ENCODE peak calls at places on chromosomes 3 and 15, in five cellular contexts. U is neuronal stem cell, M is IMR-90, Y is mesenchymal stem cell, G is H1. L is an unnamed sample.

GRCh38 chr3:123344941-123345594 is 103.8 kb downstream of the ADCY5 start:
- DNase-seq in Y (peak; percentile 10), U (no peak), G (no peak), M (no peak), L (no peak)

GRCh38 chr15:96750361-96750760 is 419.9 kb downstream of the NR2F2 start:
- DNase-seq in Y (no peak), U (no peak), M (no peak), G (no peak), L (no peak)

GRCh38 chr3:59654120-59654952 is 604.5 kb upstream of the CFAP20DC start:
- DNase-seq in U (no peak), M (peak; percentile 11), Y (no peak), G (no peak), L (no peak)

GRCh38 chr15:96893159-96893906 is 562.8 kb downstream of the NR2F2 start:
- DNase-seq in G (no peak), U (peak; percentile 43), M (no peak), Y (peak; percentile 58), L (no peak)

GRCh38 chr3:189237516-189237915 is 65.7 kb downstream of the TPRG1 start:
- DNase-seq in U (no peak), G (no peak), Y (no peak), M (no peak), L (no peak)

GRCh38 chr15:87263844-87264243 is 992.7 kb downstream of the NTRK3 start:
- DNase-seq in G (no peak), U (no peak), Y (no peak), M (no peak), L (no peak)

GRCh38 chr3:120438971-120439370 is 11.8 kb downstream of the FSTL1 start:
- DNase-seq in G (no peak), Y (peak; percentile 97), U (no peak), M (peak; percentile 93), L (no peak)

GRCh38 chr15:62412634-62413033 is 247.5 kb upstream of the C2CD4B start:
- DNase-seq in Y (no peak), U (no peak), G (no peak), M (no peak), L (no peak)

GRCh38 chr15:31034152-31034551 is 42.7 kb upstream of the MTMR10 start:
- DNase-seq in G (no peak), Y (no peak), M (peak; percentile 48), U (no peak), L (no peak)

GRCh38 chr3:158935846-158936245 is 134.0 kb downstream of the MFSD1 start:
- DNase-seq in G (no peak), M (no peak), U (no peak), Y (no peak), L (no peak)

GRCh38 chr3:79983063-79983561 is 215.3 kb upstream of the ROBO1 start:
- DNase-seq in Y (no peak), U (no peak), M (no peak), G (no peak), L (no peak)

GRCh38 chr15:90286678-90287077 is 21.2 kb downstream of the NGRN start:
- DNase-seq in U (no peak), M (peak; percentile 25), Y (peak; percentile 24), G (no peak), L (no peak)

GRCh38 chr3:152284906-152285305 is 16.2 kb downstream of the MBNL1 start:
- DNase-seq in M (no peak), G (no peak), Y (no peak), U (no peak), L (no peak)

GRCh38 chr3:63279000-63279366 is 875 bp downstream of the SYNPR start:
- DNase-seq in Y (no peak), U (no peak), M (no peak), G (no peak), L (peak; percentile 38)

GRCh38 chr3:14514323-14514720 is 25.8 kb downstream of the GRIP2 start:
- DNase-seq in G (no peak), M (no peak), U (no peak), Y (no peak), L (peak; percentile 26)

GRCh38 chr3:30035935-30036567 is 570.4 kb upstream of the TGFBR2 start:
- DNase-seq in G (no peak), U (no peak), Y (no peak), M (no peak), L (no peak)

GRCh38 chr3:159616234-159616825 is 372.3 kb upstream of the IL12A start:
- DNase-seq in U (no peak), G (no peak), M (peak; percentile 68), Y (peak; percentile 63), L (peak; percentile 46)

GRCh38 chr3:64355473-64355872 is 130.2 kb upstream of the PRICKLE2 start:
- DNase-seq in Y (peak; percentile 77), U (no peak), M (peak; percentile 67), G (no peak), L (no peak)

GRCh38 chr3:19972056-19972455 is 25.2 kb downstream of the RAB5A start:
- DNase-seq in U (no peak), M (peak; percentile 62), Y (no peak), G (no peak), L (no peak)

GRCh38 chr15:99467861-99468460 is 97.8 kb upstream of the MEF2A start:
- DNase-seq in G (no peak), Y (no peak), M (peak; percentile 31), U (no peak), L (no peak)

GRCh38 chr3:39550343-39550742 is 82.9 kb downstream of the MOBP start:
- DNase-seq in M (no peak), Y (no peak), U (no peak), G (no peak), L (no peak)

GRCh38 chr15:59751552-59752413 is 62.7 kb upstream of the BNIP2 start:
- DNase-seq in M (no peak), Y (no peak), G (no peak), U (peak; percentile 9), L (no peak)

GRCh38 chr3:151798476-151798875 is 15.4 kb upstream of the AADAC start:
- DNase-seq in U (no peak), Y (peak; percentile 19), G (no peak), M (peak; percentile 23), L (no peak)

GRCh38 chr3:190514163-190515153 is 573 bp downstream of the IL1RAP start:
- DNase-seq in G (no peak), Y (peak; percentile 76), U (peak; percentile 40), M (peak; percentile 60), L (peak; percentile 38)

GRCh38 chr3:158453004-158453403 is 118.0 kb upstream of the MLF1 start:
- DNase-seq in M (no peak), U (no peak), Y (no peak), G (no peak), L (no peak)

GRCh38 chr3:57179580-57180410 is 14.6 kb upstream of the IL17RD start:
- DNase-seq in M (peak; percentile 26), Y (peak; percentile 33), U (no peak), G (no peak), L (no peak)

GRCh38 chr3:50164056-50164455 is 8.9 kb downstream of the SEMA3F start:
- DNase-seq in U (no peak), G (no peak), M (peak; percentile 93), Y (no peak), L (no peak)

GRCh38 chr3:119352863-119353527 is 58.8 kb downstream of the ARHGAP31 start:
- DNase-seq in G (no peak), Y (peak; percentile 81), M (peak; percentile 89), U (no peak), L (no peak)

GRCh38 chr3:64992462-64993285 is 304.9 kb upstream of the ADAMTS9 start:
- DNase-seq in Y (no peak), U (no peak), M (no peak), G (peak; percentile 7), L (peak; percentile 55)

GRCh38 chr3:94304953-94305352 is 242.1 kb downstream of the NSUN3 start:
- DNase-seq in U (no peak), M (no peak), Y (no peak), G (no peak), L (no peak)

GRCh38 chr15:61671736-61672135 is 388.5 kb downstream of the VPS13C start:
- DNase-seq in U (no peak), M (no peak), G (no peak), Y (no peak), L (no peak)

GRCh38 chr3:58474348-58474911 is 17.5 kb upstream of the KCTD6 start:
- DNase-seq in U (no peak), M (no peak), Y (no peak), G (no peak), L (no peak)

GRCh38 chr15:38075466-38075865 is 141.0 kb downstream of the TMCO5A start:
- DNase-seq in Y (no peak), G (no peak), M (no peak), U (no peak), L (no peak)
- H3K9ac ChIP-seq in Y (no peak overlapping the region), G (no peak overlapping the region), M (no peak overlapping the region), U (no peak overlapping the region), L (no peak overlapping the region)

GRCh38 chr15:69463182-69463756 is 10.7 kb downstream of the RPLP1 start:
- DNase-seq in U (no peak), G (no peak), Y (no peak), M (no peak), L (no peak)
- H3K14ac ChIP-seq in U (no peak overlapping the region), G (no peak overlapping the region), Y (no peak overlapping the region), M (peak overlapping the region; percentile 91), L (peak overlapping the region; percentile 86)

DNA sequence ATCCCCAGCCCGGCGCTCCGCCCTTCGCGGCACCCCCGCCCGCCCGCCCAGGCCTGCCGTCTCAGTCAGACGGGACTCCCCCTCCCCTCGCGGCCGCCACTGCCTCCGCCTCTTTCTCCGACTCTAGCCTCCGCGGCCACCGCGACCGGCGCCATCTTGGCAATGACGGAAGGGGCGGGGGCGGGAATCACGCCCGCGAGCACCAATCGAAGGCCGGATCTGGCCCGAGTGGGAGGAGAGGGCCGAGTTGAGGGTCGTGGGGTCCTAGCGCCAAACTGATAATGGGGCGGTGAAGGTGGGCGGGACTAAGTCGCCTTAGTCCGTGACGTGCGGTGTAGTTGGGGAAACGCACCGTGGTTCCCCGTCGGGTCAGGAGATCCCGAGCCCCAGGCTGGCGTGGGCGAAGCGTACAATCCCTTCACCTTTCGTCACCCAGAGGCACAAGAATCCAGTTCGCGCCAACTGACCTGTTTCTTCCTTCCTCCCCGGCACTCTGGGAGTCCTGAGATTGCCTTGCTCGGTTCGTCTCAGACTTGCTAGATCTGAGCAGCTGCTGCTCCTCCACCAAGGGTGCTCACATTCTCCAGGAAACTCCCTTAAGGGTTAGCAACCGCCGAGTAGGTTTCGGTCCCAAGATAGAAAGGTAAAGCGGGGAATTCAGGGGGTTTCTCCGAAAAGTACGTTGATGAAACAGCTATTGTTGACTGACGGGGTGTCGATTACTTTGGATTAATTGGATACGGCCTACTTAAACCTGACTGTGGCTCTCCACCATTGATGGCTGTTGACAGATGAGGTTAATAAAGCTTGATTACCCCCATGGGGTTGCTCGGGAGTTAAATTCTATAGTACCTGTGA is at the start of gene DENND4A:
- DNase-seq in M (peak; percentile 98), U (peak; percentile 97), Y (peak; percentile 99), G (peak; percentile 85), L (peak; percentile 98)
- H2BK120ac ChIP-seq in M (peak within 1 kb of the TSS; percentile 94), U (no peak within 1 kb of the TSS), Y (peak within 1 kb of the TSS; percentile 49), G (no peak within 1 kb of the TSS), L (no peak within 1 kb of the TSS)

DNA sequence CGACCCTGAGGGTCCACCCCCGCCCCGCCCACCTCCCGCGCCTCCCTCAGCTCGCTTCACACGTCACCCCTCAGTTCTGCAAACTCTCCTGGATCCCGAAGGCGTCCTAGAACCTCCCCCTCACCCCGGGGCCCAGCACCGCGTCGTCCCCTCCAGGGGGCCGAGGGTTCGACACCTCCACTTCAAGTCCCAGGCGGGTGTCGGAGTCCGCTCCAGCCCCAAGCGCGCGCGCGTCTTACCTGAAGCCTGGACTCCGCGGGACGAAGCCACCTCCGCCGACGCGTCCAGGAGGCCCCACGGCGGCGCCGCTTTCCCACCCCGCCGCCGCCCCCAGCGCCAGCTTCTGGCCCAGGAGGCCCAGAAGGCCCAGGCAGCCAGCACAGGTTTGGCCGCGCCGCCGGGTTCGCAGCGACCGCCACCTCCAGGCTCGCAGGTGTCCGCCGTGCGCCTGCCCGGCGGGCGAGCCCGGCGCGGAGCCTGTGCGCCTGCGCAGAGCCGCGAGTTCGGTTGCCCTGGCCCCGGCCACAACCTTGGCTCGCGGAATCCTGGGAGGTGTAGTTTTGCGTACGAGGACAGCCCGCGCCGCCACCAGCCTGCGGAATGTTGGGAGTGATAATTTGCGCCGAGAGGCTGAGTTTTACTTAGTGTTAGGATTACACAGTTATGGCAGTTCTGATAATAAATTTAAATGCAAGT is at the start of gene POMGNT2:
- DNase-seq in U (peak; percentile 82), G (peak; percentile 61), M (peak; percentile 71), Y (peak; percentile 69), L (peak; percentile 91)
- H3K9ac ChIP-seq in U (peak within 1 kb of the TSS; percentile 87), G (no peak within 1 kb of the TSS), M (peak within 1 kb of the TSS; percentile 28), Y (peak within 1 kb of the TSS; percentile 84), L (no peak within 1 kb of the TSS)